ENCODE peak calls at places on chromosome 2, in five cellular contexts. One of them, this sample, is unnamed.

GRCh38 chr2:64732153-64732552 is 78.4 kb upstream of the SERTAD2 start:
- DNase-seq in GM12878: no peak
- DNase-seq in K562: no peak
- DNase-seq in HepG2: peak
- DNase-seq in H1: no peak
- DNase-seq in this sample: no peak

GRCh38 chr2:230668184-230668938 is 44.3 kb upstream of the CAB39 start:
- DNase-seq in H1: no peak
- DNase-seq in GM12878: peak
- DNase-seq in K562: no peak
- DNase-seq in HepG2: no peak
- DNase-seq in this sample: no peak

GRCh38 chr2:168470880-168471475 is 14.9 kb downstream of the CERS6 start:
- DNase-seq in GM12878: no peak
- DNase-seq in K562: no peak
- DNase-seq in H1: no peak
- DNase-seq in HepG2: no peak
- DNase-seq in this sample: no peak

GRCh38 chr2:98903064-98903355 is 33.0 kb downstream of the CRACDL start:
- DNase-seq in K562: no peak
- DNase-seq in HepG2: no peak
- DNase-seq in GM12878: no peak
- DNase-seq in H1: peak
- DNase-seq in this sample: no peak

GRCh38 chr2:38750011-38750792 is 959 bp downstream of the SRSF7 start:
- DNase-seq in HepG2: no peak
- DNase-seq in GM12878: no peak
- DNase-seq in H1: no peak
- DNase-seq in K562: peak
- DNase-seq in this sample: no peak

GRCh38 chr2:118089015-118089800 is 937 bp downstream of the INSIG2 start:
- DNase-seq in HepG2: peak
- DNase-seq in GM12878: no peak
- DNase-seq in K562: peak
- DNase-seq in H1: no peak
- DNase-seq in this sample: no peak

GRCh38 chr2:216665717-216666116 is 29.6 kb downstream of the IGFBP5 start:
- DNase-seq in K562: no peak
- DNase-seq in HepG2: peak
- DNase-seq in GM12878: no peak
- DNase-seq in H1: peak
- DNase-seq in this sample: no peak

GRCh38 chr2:16243411-16243996 is 303.2 kb downstream of the MYCN start:
- DNase-seq in K562: no peak
- DNase-seq in H1: peak
- DNase-seq in GM12878: no peak
- DNase-seq in HepG2: no peak
- DNase-seq in this sample: no peak

GRCh38 chr2:42927334-42928160 is 135.2 kb upstream of the HAAO start:
- DNase-seq in GM12878: no peak
- DNase-seq in K562: peak
- DNase-seq in H1: no peak
- DNase-seq in HepG2: peak
- DNase-seq in this sample: no peak

GRCh38 chr2:65835106-65835505 is 402.7 kb upstream of the SPRED2 start:
- DNase-seq in GM12878: no peak
- DNase-seq in K562: no peak
- DNase-seq in HepG2: no peak
- DNase-seq in H1: no peak
- DNase-seq in this sample: no peak

GRCh38 chr2:129877795-129878775 is 101.4 kb upstream of the RAB6C start:
- DNase-seq in HepG2: no peak
- DNase-seq in K562: peak
- DNase-seq in GM12878: no peak
- DNase-seq in H1: peak
- DNase-seq in this sample: no peak

GRCh38 chr2:20093263-20094141 is 42.1 kb upstream of the LAPTM4A start:
- DNase-seq in HepG2: peak
- DNase-seq in GM12878: no peak
- DNase-seq in H1: peak
- DNase-seq in K562: peak
- DNase-seq in this sample: peak

GRCh38 chr2:157891630-157892016 is 15.5 kb upstream of the ACVR1 start:
- DNase-seq in GM12878: no peak
- DNase-seq in K562: no peak
- DNase-seq in HepG2: no peak
- DNase-seq in H1: no peak
- DNase-seq in this sample: no peak

GRCh38 chr2:140504596-140504995 is 1626.2 kb downstream of the LRP1B start:
- DNase-seq in GM12878: no peak
- DNase-seq in HepG2: no peak
- DNase-seq in H1: no peak
- DNase-seq in K562: no peak
- DNase-seq in this sample: no peak

GRCh38 chr2:26410764-26411243 is 9.1 kb downstream of the DRC1 start:
- DNase-seq in H1: no peak
- DNase-seq in HepG2: no peak
- DNase-seq in GM12878: no peak
- DNase-seq in K562: peak
- DNase-seq in this sample: no peak

GRCh38 chr2:219560037-219560892 is 11.1 kb downstream of the OBSL1 start:
- DNase-seq in K562: no peak
- DNase-seq in GM12878: no peak
- DNase-seq in H1: peak
- DNase-seq in HepG2: no peak
- DNase-seq in this sample: no peak

GRCh38 chr2:98554116-98554861 is 54.0 kb downstream of the COA5 start:
- DNase-seq in H1: no peak
- DNase-seq in HepG2: no peak
- DNase-seq in GM12878: no peak
- DNase-seq in K562: no peak
- DNase-seq in this sample: no peak

GRCh38 chr2:176599796-176600485 is 330.7 kb downstream of the MTX2 start:
- DNase-seq in HepG2: no peak
- DNase-seq in K562: no peak
- DNase-seq in H1: no peak
- DNase-seq in GM12878: no peak
- DNase-seq in this sample: no peak

GRCh38 chr2:174442546-174443510 is 44.0 kb downstream of the GPR155 start:
- DNase-seq in H1: no peak
- DNase-seq in K562: no peak
- DNase-seq in GM12878: no peak
- DNase-seq in HepG2: no peak
- DNase-seq in this sample: peak

GRCh38 chr2:225008935-225009334 is 33.3 kb downstream of the DOCK10 start:
- DNase-seq in H1: peak
- DNase-seq in K562: peak
- DNase-seq in HepG2: peak
- DNase-seq in GM12878: no peak
- DNase-seq in this sample: peak

GRCh38 chr2:74149249-74149530 is 1.5 kb upstream of the BOLA3 start:
- DNase-seq in H1: no peak
- DNase-seq in K562: peak
- DNase-seq in HepG2: no peak
- DNase-seq in GM12878: no peak
- DNase-seq in this sample: no peak

GRCh38 chr2:3470166-3470651 is 49.1 kb downstream of the ADI1 start:
- DNase-seq in GM12878: no peak
- DNase-seq in HepG2: no peak
- DNase-seq in H1: no peak
- DNase-seq in K562: no peak
- DNase-seq in this sample: no peak

GRCh38 chr2:100691846-100692245 is 128.1 kb upstream of the NPAS2 start:
- DNase-seq in H1: peak
- DNase-seq in GM12878: no peak
- DNase-seq in HepG2: no peak
- DNase-seq in K562: no peak
- DNase-seq in this sample: no peak

GRCh38 chr2:112121682-112122254 is 16.4 kb upstream of the FBLN7 start:
- DNase-seq in HepG2: peak
- DNase-seq in H1: no peak
- DNase-seq in GM12878: no peak
- DNase-seq in K562: peak
- DNase-seq in this sample: peak

GRCh38 chr2:98759827-98760625 is 29.1 kb upstream of the MGAT4A start:
- DNase-seq in K562: no peak
- DNase-seq in GM12878: no peak
- DNase-seq in HepG2: no peak
- DNase-seq in H1: no peak
- DNase-seq in this sample: no peak

GRCh38 chr2:28445448-28446258 is 50.2 kb upstream of the PLB1 start:
- DNase-seq in H1: no peak
- DNase-seq in K562: peak
- DNase-seq in GM12878: no peak
- DNase-seq in HepG2: no peak
- DNase-seq in this sample: peak

GRCh38 chr2:161136194-161136593 is 24.0 kb upstream of the TANK start:
- DNase-seq in K562: no peak
- DNase-seq in GM12878: no peak
- DNase-seq in H1: no peak
- DNase-seq in HepG2: no peak
- DNase-seq in this sample: no peak

GRCh38 chr2:161136696-161137324 is 23.4 kb upstream of the TANK start:
- DNase-seq in GM12878: peak
- DNase-seq in H1: no peak
- DNase-seq in HepG2: no peak
- DNase-seq in K562: peak
- DNase-seq in this sample: peak

GRCh38 chr2:161138429-161138828 is 21.8 kb upstream of the TANK start:
- DNase-seq in H1: no peak
- DNase-seq in K562: no peak
- DNase-seq in HepG2: no peak
- DNase-seq in GM12878: no peak
- DNase-seq in this sample: no peak

GRCh38 chr2:161141033-161141432 is 19.2 kb upstream of the TANK start:
- DNase-seq in K562: no peak
- DNase-seq in H1: no peak
- DNase-seq in HepG2: no peak
- DNase-seq in GM12878: no peak
- DNase-seq in this sample: no peak

DNA sequence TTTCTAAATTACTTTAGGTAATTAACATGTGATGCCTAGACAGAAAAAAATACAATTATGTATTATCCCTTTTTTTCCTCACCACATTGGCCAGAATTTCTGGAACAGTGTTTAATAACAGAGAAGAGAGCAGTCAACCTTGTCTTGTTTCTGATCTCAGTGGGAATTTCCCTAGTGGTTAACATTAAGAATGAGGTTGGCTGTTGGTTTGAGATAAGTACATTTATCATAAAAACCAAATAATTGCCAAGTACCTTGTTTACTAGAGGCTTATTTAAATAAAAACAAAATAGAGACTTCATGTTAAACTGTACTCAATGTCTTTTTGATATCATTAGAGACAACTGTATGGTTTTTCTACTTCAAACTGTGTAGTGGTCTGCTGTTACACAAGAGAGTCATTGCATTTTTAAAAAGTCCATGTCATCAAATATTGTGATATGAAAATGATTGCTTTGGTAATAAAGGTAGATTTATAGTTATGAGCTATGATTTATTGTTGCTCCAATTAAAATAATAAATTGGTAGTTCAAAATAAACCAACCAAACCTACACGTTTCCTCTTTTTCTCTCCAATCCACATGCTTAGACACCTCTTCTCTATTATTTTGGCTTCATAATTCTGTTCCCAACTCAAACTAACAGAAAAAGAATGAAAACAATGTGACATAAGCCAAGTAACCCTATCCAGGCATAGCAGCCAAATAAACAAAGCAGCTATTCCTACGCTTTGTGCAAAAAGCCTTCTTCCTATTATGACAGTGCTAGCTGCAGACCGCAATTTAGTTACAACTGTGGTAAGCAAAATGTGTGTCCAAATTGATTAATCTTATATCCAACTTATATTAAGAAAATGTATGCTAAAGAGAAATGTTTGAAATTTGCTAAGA is 20.9 kb upstream of the TANK start:
- DNase-seq in H1: no peak
- DNase-seq in HepG2: no peak
- DNase-seq in K562: no peak
- DNase-seq in GM12878: no peak
- DNase-seq in this sample: no peak
- H3K4me3 ChIP-seq in H1: no peak
- H3K4me3 ChIP-seq in HepG2: no peak
- H3K4me3 ChIP-seq in K562: no peak
- H3K4me3 ChIP-seq in GM12878: peak
- H3K4me3 ChIP-seq in this sample: no peak

GRCh38 chr2:10514287-10514686 is 66.2 kb upstream of the ODC1 start:
- DNase-seq in GM12878: no peak
- DNase-seq in K562: no peak
- DNase-seq in H1: no peak
- DNase-seq in HepG2: no peak
- DNase-seq in this sample: no peak

GRCh38 chr2:10517351-10518043 is 69.4 kb upstream of the ODC1 start:
- DNase-seq in HepG2: no peak
- DNase-seq in K562: no peak
- DNase-seq in GM12878: no peak
- DNase-seq in H1: no peak
- DNase-seq in this sample: no peak

GRCh38 chr2:10514743-10515142 is 66.6 kb upstream of the ODC1 start:
- DNase-seq in K562: no peak
- DNase-seq in HepG2: no peak
- DNase-seq in H1: no peak
- DNase-seq in GM12878: no peak
- DNase-seq in this sample: no peak

GRCh38 chr2:10515887-10516286 is 67.8 kb upstream of the ODC1 start:
- DNase-seq in H1: no peak
- DNase-seq in GM12878: no peak
- DNase-seq in HepG2: no peak
- DNase-seq in K562: no peak
- DNase-seq in this sample: no peak

GRCh38 chr2:10513201-10513600 is 65.1 kb upstream of the ODC1 start:
- DNase-seq in GM12878: no peak
- DNase-seq in H1: no peak
- DNase-seq in HepG2: no peak
- DNase-seq in K562: no peak
- DNase-seq in this sample: no peak
- TF ChIP-seq CEBPB in GM12878: no peak
- TF ChIP-seq CEBPB in H1: no peak
- TF ChIP-seq CEBPB in HepG2: no peak
- TF ChIP-seq CEBPB in K562: no peak
- TF ChIP-seq CEBPB in this sample: no peak

GRCh38 chr2:11729362-11730212 is 16.8 kb upstream of the LPIN1 start:
- DNase-seq in GM12878: no peak
- DNase-seq in HepG2: no peak
- DNase-seq in H1: no peak
- DNase-seq in K562: no peak
- DNase-seq in this sample: no peak
- TF ChIP-seq SRF in GM12878: no peak
- TF ChIP-seq SRF in HepG2: no peak
- TF ChIP-seq SRF in H1: no peak
- TF ChIP-seq SRF in K562: no peak
- TF ChIP-seq SRF in this sample: no peak

DNA sequence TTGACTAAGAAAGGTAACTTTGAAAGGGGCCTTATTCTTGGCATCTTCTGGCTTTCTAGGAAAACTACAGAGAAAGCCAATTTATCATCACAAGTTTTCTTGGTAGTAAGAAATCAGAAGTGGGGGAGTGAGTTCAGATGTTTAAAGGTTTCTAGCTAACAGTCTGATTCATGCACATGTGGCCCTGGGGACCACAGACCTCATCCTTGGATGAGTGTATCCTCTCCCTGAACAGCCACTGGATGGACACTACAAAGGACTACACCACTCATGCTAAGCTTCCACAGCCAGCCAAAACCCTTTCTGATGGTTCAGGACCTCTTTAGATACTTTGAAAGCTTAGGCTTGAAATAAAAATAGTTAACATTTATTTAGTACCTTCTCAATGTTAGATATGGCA is 218.3 kb upstream of the STK17B start:
- DNase-seq in HepG2: no peak
- DNase-seq in GM12878: no peak
- DNase-seq in K562: peak
- DNase-seq in H1: no peak
- DNase-seq in this sample: no peak
- H3K4me3 ChIP-seq in HepG2: no peak
- H3K4me3 ChIP-seq in GM12878: no peak
- H3K4me3 ChIP-seq in K562: no peak
- H3K4me3 ChIP-seq in H1: no peak
- H3K4me3 ChIP-seq in this sample: no peak